ENCODE peak calls at places on chromosome 9, in eight cellular contexts. One of them, this sample, is unnamed.

GRCh38 chr9:93808115-93809029 is 146.8 kb downstream of the BARX1 start:
- DNase-seq in kidney: no peak
- DNase-seq in neural crest cell: no peak
- DNase-seq in cardiac muscle cell: no peak
- DNase-seq in body of pancreas: no peak
- DNase-seq in choroid plexus epithelial cell: no peak
- DNase-seq in AG04450: no peak
- DNase-seq in progenitor cell of endocrine pancreas: no peak
- DNase-seq in this sample: no peak

GRCh38 chr9:116365056-116365471 is 211.5 kb downstream of the PAPPA start:
- DNase-seq in kidney: peak; percentile 75
- DNase-seq in neural crest cell: no peak
- DNase-seq in cardiac muscle cell: no peak
- DNase-seq in body of pancreas: peak; percentile 66
- DNase-seq in choroid plexus epithelial cell: peak; percentile 76
- DNase-seq in AG04450: peak; percentile 27
- DNase-seq in progenitor cell of endocrine pancreas: no peak
- DNase-seq in this sample: no peak

GRCh38 chr9:17342696-17343095 is 207.9 kb downstream of the CNTLN start:
- DNase-seq in kidney: no peak
- DNase-seq in neural crest cell: no peak
- DNase-seq in cardiac muscle cell: peak; percentile 55
- DNase-seq in body of pancreas: no peak
- DNase-seq in choroid plexus epithelial cell: no peak
- DNase-seq in AG04450: no peak
- DNase-seq in progenitor cell of endocrine pancreas: no peak
- DNase-seq in this sample: no peak

GRCh38 chr9:19642256-19642655 is 146.6 kb downstream of the SLC24A2 start:
- DNase-seq in kidney: no peak
- DNase-seq in neural crest cell: no peak
- DNase-seq in cardiac muscle cell: no peak
- DNase-seq in body of pancreas: no peak
- DNase-seq in choroid plexus epithelial cell: no peak
- DNase-seq in AG04450: no peak
- DNase-seq in progenitor cell of endocrine pancreas: no peak
- DNase-seq in this sample: no peak

GRCh38 chr9:83312543-83312942 is 225.7 kb downstream of the FRMD3 start:
- DNase-seq in kidney: no peak
- DNase-seq in neural crest cell: no peak
- DNase-seq in cardiac muscle cell: no peak
- DNase-seq in body of pancreas: peak; percentile 32
- DNase-seq in choroid plexus epithelial cell: no peak
- DNase-seq in AG04450: no peak
- DNase-seq in progenitor cell of endocrine pancreas: no peak
- DNase-seq in this sample: no peak

GRCh38 chr9:77589046-77589795 is 58.9 kb downstream of the GNA14 start:
- DNase-seq in kidney: no peak
- DNase-seq in neural crest cell: no peak
- DNase-seq in cardiac muscle cell: no peak
- DNase-seq in body of pancreas: no peak
- DNase-seq in choroid plexus epithelial cell: no peak
- DNase-seq in AG04450: no peak
- DNase-seq in progenitor cell of endocrine pancreas: no peak
- DNase-seq in this sample: no peak

GRCh38 chr9:21412109-21412508 is 3.2 kb downstream of the IFNA8 start:
- DNase-seq in kidney: no peak
- DNase-seq in neural crest cell: no peak
- DNase-seq in cardiac muscle cell: no peak
- DNase-seq in body of pancreas: no peak
- DNase-seq in choroid plexus epithelial cell: no peak
- DNase-seq in AG04450: no peak
- DNase-seq in progenitor cell of endocrine pancreas: no peak
- DNase-seq in this sample: no peak

GRCh38 chr9:136292591-136293448 is 11.1 kb downstream of the CCDC187 start:
- DNase-seq in kidney: peak; percentile 79
- DNase-seq in neural crest cell: no peak
- DNase-seq in cardiac muscle cell: no peak
- DNase-seq in body of pancreas: peak; percentile 56
- DNase-seq in choroid plexus epithelial cell: no peak
- DNase-seq in AG04450: no peak
- DNase-seq in progenitor cell of endocrine pancreas: no peak
- DNase-seq in this sample: no peak

GRCh38 chr9:129011170-129011569 is 17.0 kb downstream of the SH3GLB2 start:
- DNase-seq in kidney: no peak
- DNase-seq in neural crest cell: no peak
- DNase-seq in cardiac muscle cell: no peak
- DNase-seq in body of pancreas: no peak
- DNase-seq in choroid plexus epithelial cell: no peak
- DNase-seq in AG04450: no peak
- DNase-seq in progenitor cell of endocrine pancreas: no peak
- DNase-seq in this sample: no peak

GRCh38 chr9:14838701-14839100 is 71.5 kb downstream of the FREM1 start:
- DNase-seq in kidney: no peak
- DNase-seq in neural crest cell: no peak
- DNase-seq in cardiac muscle cell: no peak
- DNase-seq in body of pancreas: no peak
- DNase-seq in choroid plexus epithelial cell: no peak
- DNase-seq in AG04450: no peak
- DNase-seq in progenitor cell of endocrine pancreas: no peak
- DNase-seq in this sample: no peak

GRCh38 chr9:131046581-131047202 is 37.7 kb downstream of the LAMC3 start:
- DNase-seq in kidney: peak; percentile 89
- DNase-seq in neural crest cell: peak; percentile 78
- DNase-seq in cardiac muscle cell: peak; percentile 86
- DNase-seq in body of pancreas: peak; percentile 76
- DNase-seq in choroid plexus epithelial cell: peak; percentile 71
- DNase-seq in AG04450: peak; percentile 13
- DNase-seq in progenitor cell of endocrine pancreas: peak; percentile 63
- DNase-seq in this sample: peak; percentile 63

GRCh38 chr9:87786876-87787275 is 61.0 kb downstream of the CTSL start:
- DNase-seq in kidney: no peak
- DNase-seq in neural crest cell: no peak
- DNase-seq in cardiac muscle cell: no peak
- DNase-seq in body of pancreas: no peak
- DNase-seq in choroid plexus epithelial cell: no peak
- DNase-seq in AG04450: no peak
- DNase-seq in progenitor cell of endocrine pancreas: no peak
- DNase-seq in this sample: no peak

GRCh38 chr9:74777136-74777879 is 110.4 kb downstream of the TRPM6 start:
- DNase-seq in kidney: no peak
- DNase-seq in neural crest cell: peak; percentile 73
- DNase-seq in cardiac muscle cell: peak; percentile 81
- DNase-seq in body of pancreas: peak; percentile 78
- DNase-seq in choroid plexus epithelial cell: peak; percentile 78
- DNase-seq in AG04450: no peak
- DNase-seq in progenitor cell of endocrine pancreas: peak; percentile 42
- DNase-seq in this sample: peak; percentile 49

GRCh38 chr9:16627967-16628366 is 242.5 kb downstream of the BNC2 start:
- DNase-seq in kidney: no peak
- DNase-seq in neural crest cell: no peak
- DNase-seq in cardiac muscle cell: no peak
- DNase-seq in body of pancreas: peak; percentile 5
- DNase-seq in choroid plexus epithelial cell: peak; percentile 95
- DNase-seq in AG04450: peak; percentile 88
- DNase-seq in progenitor cell of endocrine pancreas: no peak
- DNase-seq in this sample: no peak

GRCh38 chr9:98807811-98808195 is 333 bp downstream of the GALNT12 start:
- DNase-seq in kidney: no peak
- DNase-seq in neural crest cell: no peak
- DNase-seq in cardiac muscle cell: no peak
- DNase-seq in body of pancreas: peak; percentile 45
- DNase-seq in choroid plexus epithelial cell: no peak
- DNase-seq in AG04450: no peak
- DNase-seq in progenitor cell of endocrine pancreas: no peak
- DNase-seq in this sample: no peak

GRCh38 chr9:98356953-98357352 is 101.5 kb upstream of the TBC1D2 start:
- DNase-seq in kidney: no peak
- DNase-seq in neural crest cell: no peak
- DNase-seq in cardiac muscle cell: no peak
- DNase-seq in body of pancreas: no peak
- DNase-seq in choroid plexus epithelial cell: peak; percentile 61
- DNase-seq in AG04450: peak; percentile 16
- DNase-seq in progenitor cell of endocrine pancreas: no peak
- DNase-seq in this sample: no peak

GRCh38 chr9:134293576-134294227 is 32.6 kb upstream of the RXRA start:
- DNase-seq in kidney: peak; percentile 72
- DNase-seq in neural crest cell: no peak
- DNase-seq in cardiac muscle cell: no peak
- DNase-seq in body of pancreas: no peak
- DNase-seq in choroid plexus epithelial cell: peak; percentile 34
- DNase-seq in AG04450: no peak
- DNase-seq in progenitor cell of endocrine pancreas: no peak
- DNase-seq in this sample: no peak
- TF ChIP-seq CTCF in kidney: no peak
- TF ChIP-seq CTCF in neural crest cell: no peak
- TF ChIP-seq CTCF in cardiac muscle cell: no peak
- TF ChIP-seq CTCF in body of pancreas: no peak
- TF ChIP-seq CTCF in choroid plexus epithelial cell: no peak
- TF ChIP-seq CTCF in AG04450: no peak
- TF ChIP-seq CTCF in progenitor cell of endocrine pancreas: no peak
- TF ChIP-seq CTCF in this sample: no peak

GRCh38 chr9:18358325-18358724 is 115.6 kb upstream of the ADAMTSL1 start:
- DNase-seq in kidney: no peak
- DNase-seq in neural crest cell: no peak
- DNase-seq in cardiac muscle cell: no peak
- DNase-seq in body of pancreas: no peak
- DNase-seq in choroid plexus epithelial cell: no peak
- DNase-seq in AG04450: no peak
- DNase-seq in progenitor cell of endocrine pancreas: no peak
- DNase-seq in this sample: no peak
- TF ChIP-seq CTCF in kidney: no peak
- TF ChIP-seq CTCF in neural crest cell: no peak
- TF ChIP-seq CTCF in cardiac muscle cell: no peak
- TF ChIP-seq CTCF in body of pancreas: no peak
- TF ChIP-seq CTCF in choroid plexus epithelial cell: no peak
- TF ChIP-seq CTCF in AG04450: no peak
- TF ChIP-seq CTCF in progenitor cell of endocrine pancreas: no peak
- TF ChIP-seq CTCF in this sample: no peak

GRCh38 chr9:123434619-123435240 is 78.7 kb downstream of the CRB2 start:
- DNase-seq in kidney: no peak
- DNase-seq in neural crest cell: no peak
- DNase-seq in cardiac muscle cell: peak; percentile 45
- DNase-seq in body of pancreas: no peak
- DNase-seq in choroid plexus epithelial cell: peak; percentile 12
- DNase-seq in AG04450: no peak
- DNase-seq in progenitor cell of endocrine pancreas: no peak
- DNase-seq in this sample: no peak
- TF ChIP-seq CTCF in kidney: no peak
- TF ChIP-seq CTCF in neural crest cell: peak; percentile 28
- TF ChIP-seq CTCF in cardiac muscle cell: no peak
- TF ChIP-seq CTCF in body of pancreas: no peak
- TF ChIP-seq CTCF in choroid plexus epithelial cell: peak; percentile 26
- TF ChIP-seq CTCF in AG04450: peak; percentile 17
- TF ChIP-seq CTCF in progenitor cell of endocrine pancreas: peak; percentile 29
- TF ChIP-seq CTCF in this sample: no peak

DNA sequence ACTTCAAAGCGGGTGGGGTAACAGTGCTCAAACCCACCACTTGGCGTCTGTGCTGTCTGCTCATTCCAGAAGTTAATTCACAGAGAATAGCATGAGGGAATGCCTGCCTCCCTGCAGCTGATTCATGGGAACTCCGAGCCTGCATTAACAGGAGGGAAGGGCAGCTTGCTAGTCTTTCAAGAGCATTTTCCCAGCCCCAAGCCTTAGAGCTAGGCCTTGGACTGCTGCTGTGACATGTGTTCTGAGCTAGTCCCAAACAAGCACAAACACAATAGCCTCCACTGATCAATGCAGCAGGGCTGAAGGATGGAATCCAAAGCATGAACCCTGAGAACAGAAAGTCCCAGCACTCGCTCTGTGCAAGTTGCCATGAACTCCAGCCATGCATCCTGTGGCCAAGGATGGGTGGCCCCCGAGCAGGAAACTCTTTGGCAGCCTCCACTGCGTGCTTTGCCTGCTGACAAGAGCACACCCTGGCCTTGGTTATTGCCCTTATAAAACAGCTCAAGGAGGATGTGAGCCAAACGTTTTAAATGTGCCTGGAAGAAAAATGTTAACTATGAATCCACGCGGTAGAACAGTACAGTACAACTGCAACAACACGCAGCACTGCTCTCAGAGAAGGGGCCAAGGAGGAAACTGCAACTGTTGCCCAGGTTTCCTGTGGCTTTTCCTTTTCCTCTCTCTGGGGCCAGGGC is 653.1 kb upstream of the KLF4 start:
- DNase-seq in kidney: peak; percentile 96
- DNase-seq in neural crest cell: peak; percentile 8
- DNase-seq in cardiac muscle cell: peak; percentile 8
- DNase-seq in body of pancreas: peak; percentile 43
- DNase-seq in choroid plexus epithelial cell: peak; percentile 96
- DNase-seq in AG04450: no peak
- DNase-seq in progenitor cell of endocrine pancreas: no peak
- DNase-seq in this sample: no peak
- TF ChIP-seq CTCF in kidney: no peak
- TF ChIP-seq CTCF in neural crest cell: no peak
- TF ChIP-seq CTCF in cardiac muscle cell: no peak
- TF ChIP-seq CTCF in body of pancreas: no peak
- TF ChIP-seq CTCF in choroid plexus epithelial cell: peak; percentile 31
- TF ChIP-seq CTCF in AG04450: peak; percentile 12
- TF ChIP-seq CTCF in progenitor cell of endocrine pancreas: no peak
- TF ChIP-seq CTCF in this sample: no peak

GRCh38 chr9:18623201-18623600 is 149.2 kb downstream of the ADAMTSL1 start:
- DNase-seq in kidney: no peak
- DNase-seq in neural crest cell: no peak
- DNase-seq in cardiac muscle cell: no peak
- DNase-seq in body of pancreas: no peak
- DNase-seq in choroid plexus epithelial cell: no peak
- DNase-seq in AG04450: no peak
- DNase-seq in progenitor cell of endocrine pancreas: no peak
- DNase-seq in this sample: no peak

GRCh38 chr9:18622186-18622836 is 148.4 kb downstream of the ADAMTSL1 start:
- DNase-seq in kidney: no peak
- DNase-seq in neural crest cell: no peak
- DNase-seq in cardiac muscle cell: no peak
- DNase-seq in body of pancreas: no peak
- DNase-seq in choroid plexus epithelial cell: no peak
- DNase-seq in AG04450: no peak
- DNase-seq in progenitor cell of endocrine pancreas: no peak
- DNase-seq in this sample: no peak

GRCh38 chr9:18629136-18629535 is 155.2 kb downstream of the ADAMTSL1 start:
- DNase-seq in kidney: no peak
- DNase-seq in neural crest cell: no peak
- DNase-seq in cardiac muscle cell: no peak
- DNase-seq in body of pancreas: no peak
- DNase-seq in choroid plexus epithelial cell: no peak
- DNase-seq in AG04450: no peak
- DNase-seq in progenitor cell of endocrine pancreas: no peak
- DNase-seq in this sample: no peak

GRCh38 chr9:18626046-18626698 is 152.2 kb downstream of the ADAMTSL1 start:
- DNase-seq in kidney: no peak
- DNase-seq in neural crest cell: no peak
- DNase-seq in cardiac muscle cell: no peak
- DNase-seq in body of pancreas: no peak
- DNase-seq in choroid plexus epithelial cell: no peak
- DNase-seq in AG04450: no peak
- DNase-seq in progenitor cell of endocrine pancreas: no peak
- DNase-seq in this sample: no peak
- TF ChIP-seq CTCF in kidney: no peak
- TF ChIP-seq CTCF in neural crest cell: no peak
- TF ChIP-seq CTCF in cardiac muscle cell: no peak
- TF ChIP-seq CTCF in body of pancreas: no peak
- TF ChIP-seq CTCF in choroid plexus epithelial cell: no peak
- TF ChIP-seq CTCF in AG04450: no peak
- TF ChIP-seq CTCF in progenitor cell of endocrine pancreas: no peak
- TF ChIP-seq CTCF in this sample: no peak